ENCODE peak calls at places on chromosome 4, in nine cellular contexts. V, S, R, H, J, E, L, F and X are unnamed samples.

GRCh38 chr4:47490550-47490949 is 5.5 kb downstream of the ATP10D start:
- DNase-seq in V (peak), S (no peak), R (no peak), H (peak), J (no peak), E (peak), L (no peak), F (peak), X (peak)

GRCh38 chr4:188819243-188819642 is 680.0 kb downstream of the TRIML1 start:
- DNase-seq in V (no peak), S (no peak), R (no peak), H (no peak), J (no peak), E (no peak), L (no peak), F (peak), X (no peak)

GRCh38 chr4:122434285-122434684 is 22.2 kb downstream of the IL2 start:
- DNase-seq in V (no peak), S (no peak), R (no peak), H (no peak), J (no peak), E (no peak), L (no peak), F (no peak), X (no peak)

GRCh38 chr4:146186556-146186955 is 11.0 kb downstream of the LSM6 start:
- DNase-seq in V (no peak), S (no peak), R (no peak), H (no peak), J (no peak), E (peak), L (no peak), F (no peak), X (no peak)

GRCh38 chr4:1604181-1604705 is 79.9 kb downstream of the FAM53A start:
- DNase-seq in V (no peak), S (no peak), R (no peak), H (no peak), J (no peak), E (no peak), L (no peak), F (no peak), X (no peak)

GRCh38 chr4:6019316-6020263 is 1.4 kb upstream of the C4orf50 start:
- DNase-seq in V (peak), S (no peak), R (no peak), H (peak), J (no peak), E (peak), L (no peak), F (no peak), X (peak)

GRCh38 chr4:165626316-165626715 is 246.7 kb upstream of the TLL1 start:
- DNase-seq in V (no peak), S (no peak), R (no peak), H (peak), J (no peak), E (no peak), L (no peak), F (no peak), X (no peak)

GRCh38 chr4:4358093-4358840 is 28.6 kb upstream of the NSG1 start:
- DNase-seq in V (no peak), S (no peak), R (no peak), H (no peak), J (no peak), E (no peak), L (no peak), F (no peak), X (no peak)

GRCh38 chr4:90127706-90128345 is 632 bp downstream of the CCSER1 start:
- DNase-seq in V (no peak), S (no peak), R (peak), H (peak), J (peak), E (peak), L (no peak), F (peak), X (no peak)

GRCh38 chr4:152534541-152535231 is 1.2 kb downstream of the FBXW7 start:
- DNase-seq in V (peak), S (no peak), R (no peak), H (peak), J (peak), E (peak), L (peak), F (peak), X (peak)

GRCh38 chr4:16262188-16262587 is 35.9 kb upstream of the TAPT1 start:
- DNase-seq in V (peak), S (no peak), R (no peak), H (no peak), J (no peak), E (no peak), L (no peak), F (no peak), X (no peak)

GRCh38 chr4:169283114-169283509 is 12.4 kb upstream of the SH3RF1 start:
- DNase-seq in V (no peak), S (no peak), R (no peak), H (peak), J (no peak), E (peak), L (no peak), F (peak), X (no peak)

GRCh38 chr4:52376107-52376704 is 282.9 kb downstream of the USP46 start:
- DNase-seq in V (peak), S (no peak), R (no peak), H (peak), J (peak), E (peak), L (no peak), F (peak), X (peak)

GRCh38 chr4:153248641-153249198 is 44.5 kb downstream of the TRIM2 start:
- DNase-seq in V (no peak), S (no peak), R (no peak), H (no peak), J (no peak), E (no peak), L (no peak), F (no peak), X (no peak)

GRCh38 chr4:98687876-98688275 is 29.5 kb upstream of the TSPAN5 start:
- DNase-seq in V (no peak), S (no peak), R (no peak), H (no peak), J (no peak), E (no peak), L (no peak), F (no peak), X (no peak)

GRCh38 chr4:186300659-186301377 is 34.8 kb downstream of the F11 start:
- DNase-seq in V (no peak), S (no peak), R (no peak), H (no peak), J (no peak), E (no peak), L (no peak), F (no peak), X (no peak)

GRCh38 chr4:116752027-116752426 is 333.3 kb downstream of the TRAM1L1 start:
- DNase-seq in V (no peak), S (no peak), R (no peak), H (no peak), J (no peak), E (no peak), L (no peak), F (no peak), X (no peak)

GRCh38 chr4:138192113-138192512 is 50.0 kb downstream of the SLC7A11 start:
- DNase-seq in V (no peak), S (no peak), R (no peak), H (no peak), J (no peak), E (peak), L (no peak), F (peak), X (no peak)

GRCh38 chr4:180688480-180688879 is 1554.7 kb upstream of the TENM3 start:
- DNase-seq in V (no peak), S (no peak), R (no peak), H (no peak), J (no peak), E (peak), L (no peak), F (no peak), X (no peak)

GRCh38 chr4:35725131-35725530 is 519.2 kb downstream of the ARAP2 start:
- DNase-seq in V (peak), S (no peak), R (no peak), H (no peak), J (no peak), E (no peak), L (no peak), F (no peak), X (no peak)
- TF ChIP-seq CTCF in V (peak), S (no peak), R (no peak), H (no peak), J (no peak), E (no peak), L (no peak), F (peak), X (peak)

GRCh38 chr4:85658766-85659439 is 184.0 kb downstream of the ARHGAP24 start:
- DNase-seq in V (peak), S (no peak), R (no peak), H (peak), J (no peak), E (no peak), L (no peak), F (no peak), X (no peak)
- TF ChIP-seq CTCF in V (peak), S (no peak), R (no peak), H (no peak), J (no peak), E (no peak), L (no peak), F (peak), X (no peak)

GRCh38 chr4:55435136-55435535 is 39.4 kb downstream of the TMEM165 start:
- DNase-seq in V (no peak), S (no peak), R (no peak), H (peak), J (no peak), E (peak), L (no peak), F (no peak), X (peak)
- TF ChIP-seq CTCF in V (no peak), S (peak), R (no peak), H (peak), J (no peak), E (peak), L (no peak), F (peak), X (peak)

GRCh38 chr4:176272799-176273198 is 3.8 kb upstream of the ASB5 start:
- DNase-seq in V (no peak), S (no peak), R (no peak), H (no peak), J (no peak), E (no peak), L (no peak), F (no peak), X (no peak)

GRCh38 chr4:176276710-176277109 is 7.7 kb upstream of the ASB5 start:
- DNase-seq in V (no peak), S (no peak), R (no peak), H (no peak), J (no peak), E (no peak), L (no peak), F (no peak), X (no peak)

GRCh38 chr4:176273741-176274140 is 4.7 kb upstream of the ASB5 start:
- DNase-seq in V (no peak), S (no peak), R (no peak), H (no peak), J (no peak), E (no peak), L (no peak), F (no peak), X (no peak)

GRCh38 chr4:176274441-176274840 is 5.4 kb upstream of the ASB5 start:
- DNase-seq in V (no peak), S (no peak), R (no peak), H (no peak), J (no peak), E (peak), L (no peak), F (peak), X (no peak)

DNA sequence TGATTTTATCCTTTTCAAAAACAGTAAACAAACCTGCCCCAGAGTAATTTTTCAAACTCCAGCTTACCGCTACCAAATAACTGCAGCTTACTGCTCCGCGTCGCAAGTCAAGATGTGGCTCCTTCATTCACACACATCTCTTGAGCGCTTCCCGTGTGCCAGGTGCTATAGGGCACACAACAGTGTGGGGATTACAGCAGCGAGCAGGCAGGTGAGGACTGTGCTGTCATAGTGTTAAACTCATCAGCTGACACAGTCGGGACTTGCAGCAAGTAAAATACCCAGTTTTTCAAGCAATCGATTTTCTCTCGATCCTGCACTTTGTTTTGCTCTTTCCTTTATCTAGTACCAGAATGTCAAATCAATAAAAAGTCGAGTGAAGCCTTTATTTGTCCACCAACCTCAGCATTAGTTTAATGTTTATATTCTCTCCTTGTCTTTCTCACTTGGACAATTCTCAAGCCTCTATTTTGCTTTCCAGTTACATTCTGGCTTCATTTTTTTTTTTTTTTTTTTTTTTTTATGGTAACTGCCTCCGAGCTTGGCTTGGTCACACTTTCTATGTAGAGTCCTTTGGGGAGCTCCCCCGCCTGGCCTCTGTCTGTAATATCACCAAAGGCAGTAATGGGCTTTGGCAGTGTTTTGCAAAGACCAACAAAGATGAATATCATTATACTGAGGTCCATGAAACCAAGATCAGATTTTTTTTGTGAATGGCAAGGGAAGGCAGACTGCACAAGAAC is 8.3 kb upstream of the ASB5 start:
- DNase-seq in V (peak), S (no peak), R (no peak), H (peak), J (peak), E (peak), L (no peak), F (peak), X (peak)
- TF ChIP-seq CTCF in V (peak), S (peak), R (no peak), H (peak), J (no peak), E (peak), L (peak), F (peak), X (peak)